ENCODE peak calls at places on chromosome X, in ten cellular contexts. V is lower lobe of right lung, A is choroid plexus epithelial cell, J is fibroblast of mammary gland, O is colonic mucosa, Y is heart right ventricle, L is WERI-Rb-1, X is tibial nerve, N is breast epithelium, Z is lower leg skin. F is an unnamed sample.

GRCh38 chrX:64758047-64758446 is 218.2 kb downstream of the ZC4H2 start:
- DNase-seq in V (no peak), X (no peak), O (no peak), J (no peak), L (no peak), A (no peak), N (no peak), Y (no peak), Z (no peak), F (no peak)

GRCh38 chrX:118523920-118524319 is 28.3 kb downstream of the DOCK11 start:
- DNase-seq in L (no peak), O (no peak), Y (no peak), Z (no peak), V (no peak), N (no peak), J (no peak), X (no peak), A (no peak), F (no peak)

GRCh38 chrX:30659421-30659820 is 6.2 kb downstream of the GK start:
- DNase-seq in L (no peak), Z (no peak), Y (no peak), A (peak; percentile 93), J (peak; percentile 94), X (no peak), V (no peak), N (no peak), O (no peak), F (no peak)

GRCh38 chrX:101803451-101803850 is 128.4 kb downstream of the ZMAT1 start:
- DNase-seq in O (no peak), V (no peak), Y (no peak), J (peak; percentile 27), Z (no peak), A (peak; percentile 34), X (peak; percentile 18), N (no peak), L (no peak), F (no peak)

GRCh38 chrX:153649178-153649914 is 2.3 kb downstream of the DUSP9 start:
- DNase-seq in O (no peak), Z (no peak), V (peak; percentile 70), J (no peak), Y (peak; percentile 28), L (peak; percentile 90), X (no peak), N (peak; percentile 2), A (no peak), F (peak; percentile 73)

GRCh38 chrX:3584415-3584996 is 128.9 kb downstream of the PRKX start:
- DNase-seq in X (no peak), O (no peak), J (no peak), Z (no peak), V (no peak), A (no peak), Y (no peak), L (no peak), N (no peak), F (no peak)

GRCh38 chrX:128975716-128976115 is 547.6 kb downstream of the SMARCA1 start:
- DNase-seq in A (peak; percentile 4), O (peak; percentile 47), Z (no peak), L (peak; percentile 62), N (no peak), J (peak; percentile 3), X (peak; percentile 4), Y (no peak), V (no peak), F (peak; percentile 36)

GRCh38 chrX:4560192-4560591 is 846.7 kb upstream of the PRKX start:
- DNase-seq in V (no peak), A (no peak), O (no peak), L (no peak), N (no peak), Z (no peak), Y (no peak), X (no peak), J (no peak), F (no peak)

GRCh38 chrX:70444326-70445196 is at the start of gene DLG3:
- DNase-seq in L (peak; percentile 29), J (peak; percentile 29), X (no peak), V (no peak), A (peak; percentile 55), N (no peak), Y (no peak), Z (no peak), O (no peak), F (peak; percentile 58)

GRCh38 chrX:24465524-24465850 is 401 bp downstream of the PDK3 start:
- DNase-seq in O (no peak), A (no peak), Z (no peak), N (no peak), Y (no peak), L (no peak), J (no peak), X (no peak), V (no peak), F (no peak)

GRCh38 chrX:118964252-118964651 is 10.2 kb upstream of the LONRF3 start:
- DNase-seq in X (no peak), N (no peak), L (no peak), V (no peak), A (no peak), Z (no peak), J (no peak), O (no peak), Y (no peak), F (no peak)

GRCh38 chrX:106246511-106246910 is 78.4 kb downstream of the PWWP3B start:
- DNase-seq in Z (no peak), L (no peak), A (peak; percentile 67), N (no peak), V (no peak), X (no peak), J (peak; percentile 60), Y (no peak), O (no peak), F (no peak)

GRCh38 chrX:25941559-25942250 is 196.4 kb upstream of the MAGEB18 start:
- DNase-seq in O (no peak), Z (no peak), V (no peak), L (no peak), X (no peak), N (no peak), J (peak; percentile 4), Y (no peak), A (no peak), F (no peak)

GRCh38 chrX:40651620-40652223 is 4.4 kb upstream of the CXorf38 start:
- DNase-seq in O (peak; percentile 78), X (peak; percentile 73), Y (peak; percentile 15), L (peak; percentile 63), A (peak; percentile 77), N (no peak), Z (peak; percentile 38), V (peak; percentile 51), J (peak; percentile 73), F (peak; percentile 64)

GRCh38 chrX:119647552-119648420 is 41.6 kb upstream of the NKRF start:
- DNase-seq in O (no peak), L (no peak), X (no peak), J (no peak), V (no peak), A (no peak), Y (no peak), Z (no peak), N (no peak), F (no peak)

GRCh38 chrX:66698273-66699204 is 59.7 kb upstream of the EDA2R start:
- DNase-seq in L (no peak), V (no peak), N (no peak), O (no peak), J (no peak), Y (no peak), Z (no peak), X (no peak), A (no peak), F (no peak)

GRCh38 chrX:19791562-19791961 is 95.8 kb downstream of the SH3KBP1 start:
- DNase-seq in X (no peak), L (no peak), A (peak; percentile 70), O (no peak), Z (no peak), J (peak; percentile 59), V (no peak), N (no peak), Y (no peak), F (no peak)

GRCh38 chrX:30317308-30317707 is 8.1 kb upstream of the NR0B1 start:
- DNase-seq in A (no peak), J (peak; percentile 10), L (no peak), X (no peak), O (no peak), Y (no peak), N (no peak), Z (no peak), V (no peak), F (no peak)

GRCh38 chrX:6708041-6708440 is 173.1 kb upstream of the VCX3A start:
- DNase-seq in Y (no peak), X (no peak), L (peak; percentile 43), A (no peak), O (no peak), N (no peak), V (no peak), J (no peak), Z (no peak), F (no peak)

DNA sequence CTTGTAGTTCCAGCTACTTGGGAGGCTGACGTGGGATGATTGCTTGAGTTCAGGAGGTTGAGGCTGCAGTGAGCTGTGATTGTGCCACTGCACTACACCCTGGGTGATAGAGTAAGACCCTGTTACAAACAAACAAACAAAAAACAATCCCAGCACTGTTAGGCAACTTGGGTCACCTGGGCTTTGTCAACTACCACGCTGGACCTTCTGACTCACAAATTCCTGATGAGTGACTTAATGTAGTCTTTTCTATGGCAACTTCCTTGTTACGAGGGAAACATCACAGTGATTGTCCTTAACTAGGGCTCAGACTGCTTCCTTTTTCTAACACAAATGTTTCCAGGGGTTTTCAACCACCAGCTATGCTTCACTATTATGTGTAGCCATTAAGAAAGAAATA is 128.8 kb upstream of the GPC4 start:
- DNase-seq in Y (no peak), O (no peak), X (no peak), L (no peak), A (peak; percentile 53), Z (peak; percentile 13), N (no peak), J (peak; percentile 84), V (no peak), F (no peak)
- H3K4me3 ChIP-seq in Y (no peak overlapping the region), O (no peak overlapping the region), X (no peak overlapping the region), L (no peak overlapping the region), A (no peak overlapping the region), Z (no peak overlapping the region), N (no peak overlapping the region), J (no peak overlapping the region), V (no peak overlapping the region), F (no peak overlapping the region)

GRCh38 chrX:123206222-123206621 is 22.1 kb downstream of the GRIA3 start:
- DNase-seq in N (no peak), A (no peak), O (no peak), V (no peak), X (no peak), Z (no peak), J (no peak), Y (no peak), L (no peak), F (no peak)
- TF ChIP-seq CTCF in N (no peak), A (no peak), O (no peak), V (no peak), X (no peak), Z (no peak), J (no peak), Y (no peak), L (no peak), F (no peak)

GRCh38 chrX:77917294-77917933 is 6.9 kb downstream of the ATP7A start:
- DNase-seq in Y (no peak), Z (no peak), A (no peak), X (no peak), L (no peak), J (no peak), V (no peak), N (no peak), O (no peak), F (no peak)
- H3K4me3 ChIP-seq in Y (no peak overlapping the region), Z (no peak overlapping the region), A (no peak overlapping the region), X (no peak overlapping the region), L (no peak overlapping the region), J (no peak overlapping the region), V (no peak overlapping the region), N (no peak overlapping the region), O (no peak overlapping the region), F (no peak overlapping the region)

GRCh38 chrX:99001286-99001685 is 1408.8 kb downstream of the PCDH19 start:
- DNase-seq in Y (no peak), L (no peak), A (no peak), O (no peak), N (no peak), J (no peak), Z (no peak), X (no peak), V (no peak), F (no peak)
- TF ChIP-seq CTCF in Y (no peak), L (no peak), A (no peak), O (no peak), N (no peak), J (no peak), Z (no peak), X (no peak), V (no peak), F (no peak)

F was measured in BE2C.